ENCODE peak calls at places on chromosomes 3 and 15, in five cellular contexts. Z is AG09309, S is GM06990, U is neural progenitor cell, Q is kidney epithelial cell. W is an unnamed sample.

GRCh38 chr3:170154569-170155143 is 26.9 kb downstream of the PHC3 start:
- DNase-seq in U (peak), S (peak), Z (no peak), Q (no peak), W (no peak)

GRCh38 chr3:11908981-11909698 is 62.5 kb upstream of the TAMM41 start:
- DNase-seq in S (no peak), Q (no peak), Z (no peak), U (no peak), W (no peak)

GRCh38 chr3:41202834-41203345 is 3.6 kb downstream of the CTNNB1 start:
- DNase-seq in Z (no peak), Q (no peak), U (peak), S (no peak), W (no peak)

GRCh38 chr3:87900061-87900460 is 158.7 kb downstream of the CGGBP1 start:
- DNase-seq in U (peak), Z (no peak), S (no peak), Q (no peak), W (no peak)

GRCh38 chr3:50192689-50193141 is 1.3 kb downstream of the GNAT1 start:
- DNase-seq in S (peak), U (peak), Z (no peak), Q (no peak), W (no peak)

GRCh38 chr3:194382892-194383223 is 13.3 kb upstream of the LRRC15 start:
- DNase-seq in U (no peak), Z (no peak), Q (no peak), S (no peak), W (no peak)

GRCh38 chr15:42194502-42194901 is 13.6 kb downstream of the VPS39 start:
- DNase-seq in Z (no peak), S (no peak), Q (no peak), U (no peak), W (no peak)

GRCh38 chr3:58672451-58672850 is 5.9 kb upstream of the FAM3D start:
- DNase-seq in Q (no peak), S (no peak), Z (no peak), U (no peak), W (no peak)

GRCh38 chr3:56219894-56220805 is 248.1 kb downstream of the ERC2 start:
- DNase-seq in U (no peak), Z (no peak), Q (no peak), S (no peak), W (no peak)

GRCh38 chr3:5663604-5664003 is 476.1 kb downstream of the EDEM1 start:
- DNase-seq in Q (no peak), Z (no peak), U (no peak), S (no peak), W (no peak)

GRCh38 chr3:190120161-190121060 is at the start of gene P3H2:
- DNase-seq in Q (no peak), Z (no peak), U (peak), S (peak), W (no peak)

GRCh38 chr3:139764936-139765335 is 87.2 kb upstream of the NMNAT3 start:
- DNase-seq in U (no peak), S (no peak), Q (peak), Z (peak), W (peak)

GRCh38 chr3:124202754-124203153 is 210.8 kb upstream of the ROPN1 start:
- DNase-seq in S (no peak), Z (no peak), U (no peak), Q (no peak), W (no peak)

GRCh38 chr3:193987186-193987585 is 148.8 kb upstream of the HES1 start:
- DNase-seq in Z (no peak), Q (no peak), S (no peak), U (no peak), W (no peak)

GRCh38 chr3:180466401-180467005 is 135.5 kb upstream of the TTC14 start:
- DNase-seq in Z (no peak), S (no peak), U (no peak), Q (no peak), W (no peak)

GRCh38 chr15:69628256-69629093 is 175.9 kb downstream of the RPLP1 start:
- DNase-seq in Q (no peak), U (no peak), Z (no peak), S (no peak), W (no peak)

GRCh38 chr15:76177491-76178040 is 117.8 kb downstream of the TMEM266 start:
- DNase-seq in Q (no peak), S (no peak), Z (peak), U (no peak), W (no peak)

GRCh38 chr3:57951106-57951882 is 56.9 kb upstream of the FLNB start:
- DNase-seq in Q (peak), S (no peak), Z (no peak), U (no peak), W (no peak)

GRCh38 chr3:29240248-29240647 is 40.6 kb upstream of the RBMS3 start:
- DNase-seq in Z (no peak), U (no peak), S (no peak), Q (peak), W (peak)

GRCh38 chr15:49467782-49468181 is 44.7 kb downstream of the FGF7 start:
- DNase-seq in Z (no peak), S (no peak), Q (no peak), U (no peak), W (no peak)

GRCh38 chr3:31116651-31117050 is 222.2 kb upstream of the GADL1 start:
- DNase-seq in U (no peak), Z (no peak), Q (no peak), S (no peak), W (no peak)

GRCh38 chr3:115663414-115663813 is 40.1 kb downstream of the GAP43 start:
- DNase-seq in Z (no peak), U (no peak), Q (no peak), S (no peak), W (no peak)

GRCh38 chr3:128965818-128966217 is 28.1 kb downstream of the CFAP92 start:
- DNase-seq in Z (no peak), U (no peak), Q (no peak), S (no peak), W (no peak)

GRCh38 chr3:128487813-128488635 is 5.0 kb downstream of the GATA2 start:
- DNase-seq in Q (peak), Z (peak), U (peak), S (no peak), W (no peak)

GRCh38 chr3:104909188-104909587 is 457.5 kb upstream of the ALCAM start:
- DNase-seq in Q (peak), Z (no peak), U (no peak), S (no peak), W (peak)

GRCh38 chr3:24088782-24089181 is 143.7 kb downstream of the NR1D2 start:
- DNase-seq in S (no peak), U (no peak), Q (no peak), Z (peak), W (no peak)

GRCh38 chr3:187880438-187880837 is 135.2 kb upstream of the BCL6 start:
- DNase-seq in S (no peak), Q (no peak), Z (no peak), U (no peak), W (no peak)

GRCh38 chr3:96266395-96267187 is 547.8 kb upstream of the EPHA6 start:
- DNase-seq in S (no peak), Z (no peak), U (no peak), Q (no peak), W (no peak)

GRCh38 chr15:31163769-31164572 is 62.4 kb upstream of the TRPM1 start:
- DNase-seq in U (no peak), S (no peak), Z (no peak), Q (peak), W (peak)

GRCh38 chr3:145243875-145244274 is 917.1 kb downstream of the PLOD2 start:
- DNase-seq in U (no peak), Q (no peak), Z (peak), S (no peak), W (no peak)

GRCh38 chr3:60707452-60708020 is 543.7 kb downstream of the FHIT start:
- DNase-seq in U (no peak), Q (no peak), S (no peak), Z (no peak), W (no peak)

GRCh38 chr3:87145553-87145952 is 81.6 kb upstream of the CHMP2B start:
- DNase-seq in Q (no peak), U (peak), Z (no peak), S (no peak), W (no peak)

GRCh38 chr3:126351086-126351770 is 6.0 kb downstream of the KLF15 start:
- DNase-seq in U (no peak), S (no peak), Q (no peak), Z (no peak), W (no peak)

GRCh38 chr15:60591491-60592385 is 112.8 kb upstream of the ICE2 start:
- DNase-seq in U (peak), S (peak), Z (no peak), Q (no peak), W (no peak)

GRCh38 chr3:1037631-1038030 is 55.2 kb upstream of the CNTN6 start:
- DNase-seq in Q (no peak), U (no peak), Z (no peak), S (no peak), W (no peak)

GRCh38 chr3:71421820-71422566 is 161.5 kb downstream of the FOXP1 start:
- DNase-seq in Z (no peak), Q (no peak), S (peak), U (no peak), W (no peak)

GRCh38 chr3:71425491-71426071 is 157.9 kb downstream of the FOXP1 start:
- DNase-seq in S (no peak), Z (peak), U (no peak), Q (peak), W (no peak)

GRCh38 chr3:71419369-71419768 is 164.2 kb downstream of the FOXP1 start:
- DNase-seq in U (no peak), Q (no peak), S (no peak), Z (no peak), W (no peak)

GRCh38 chr3:71421475-71421819 is 162.1 kb downstream of the FOXP1 start:
- DNase-seq in Z (no peak), U (no peak), S (no peak), Q (no peak), W (no peak)

GRCh38 chr3:71423151-71423906 is 160.2 kb downstream of the FOXP1 start:
- DNase-seq in U (peak), S (no peak), Z (no peak), Q (no peak), W (no peak)
- TF ChIP-seq CTCF in U (no peak), S (no peak), Z (no peak), Q (no peak), W (peak)

GRCh38 chr3:186180891-186181471 is 72.1 kb upstream of the ETV5 start:
- DNase-seq in S (no peak), Z (no peak), U (no peak), Q (no peak), W (no peak)
- H3K4me3 ChIP-seq in S (no peak), Z (no peak), U (no peak), Q (no peak), W (no peak)

GRCh38 chr3:136752046-136752326 is 192 bp downstream of the STAG1 start:
- DNase-seq in U (peak), S (no peak), Q (no peak), Z (no peak), W (no peak)
- TF ChIP-seq CTCF in U (no peak), S (no peak), Q (no peak), Z (no peak), W (no peak)

GRCh38 chr15:82951472-82952155 is 906 bp downstream of the HOMER2 start:
- DNase-seq in U (no peak), Z (no peak), Q (no peak), S (no peak), W (no peak)
- H3K4me3 ChIP-seq in U (peak), Z (peak), Q (peak), S (no peak), W (peak)

DNA sequence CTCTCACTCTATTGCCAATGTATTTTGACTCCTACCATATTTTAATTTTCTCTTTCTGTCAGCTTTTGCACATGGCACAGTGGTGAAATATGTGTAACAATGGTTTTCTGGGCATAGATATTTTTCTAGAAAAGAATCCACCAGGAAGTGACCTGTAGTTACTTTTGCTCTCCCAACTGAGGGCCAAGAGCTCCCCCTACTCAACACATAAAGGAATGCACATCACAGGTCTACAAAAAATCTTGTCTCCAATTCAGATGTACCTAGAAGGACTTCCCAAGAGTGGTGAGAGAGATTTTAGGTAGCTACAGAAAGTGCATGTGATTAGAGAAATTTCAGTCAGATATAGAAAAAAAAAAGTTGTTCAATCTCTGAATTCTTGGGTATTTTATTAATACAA is 15.6 kb downstream of the CPA3 start:
- DNase-seq in Z (no peak), S (no peak), U (peak), Q (no peak), W (no peak)
- TF ChIP-seq CTCF in Z (no peak), S (peak), U (peak), Q (peak), W (peak)

DNA sequence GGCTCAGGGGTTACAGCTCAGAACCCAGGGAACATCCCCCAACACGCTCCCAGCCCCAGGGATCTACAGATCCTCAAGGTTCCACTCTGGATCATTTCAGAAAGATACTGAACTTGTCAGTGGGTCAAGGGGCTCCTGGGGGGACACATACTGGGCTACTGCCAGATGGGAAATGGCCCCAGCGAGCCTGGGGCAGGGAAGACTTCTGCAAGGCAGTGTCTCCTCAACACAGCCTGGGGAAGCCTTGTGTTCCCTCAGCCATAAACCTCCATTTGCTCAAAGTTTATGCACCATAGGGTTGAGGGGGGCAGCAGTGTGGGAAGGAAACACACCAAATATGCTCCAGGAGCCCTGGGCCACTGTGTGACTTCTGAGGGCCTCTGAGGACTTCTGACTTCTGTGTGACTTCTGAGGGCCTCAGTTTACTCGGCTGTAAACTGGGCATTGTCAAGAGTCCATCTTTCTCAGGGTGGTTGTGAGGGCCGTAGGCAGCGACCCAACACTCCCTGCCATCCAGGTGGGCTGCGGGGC is 58.4 kb downstream of the IQSEC1 start:
- DNase-seq in S (no peak), U (no peak), Q (no peak), Z (no peak), W (no peak)
- H3K4me3 ChIP-seq in S (peak), U (no peak), Q (no peak), Z (no peak), W (no peak)

GRCh38 chr15:28020644-28021043 is 78.5 kb downstream of the OCA2 start:
- DNase-seq in Z (no peak), Q (no peak), U (no peak), S (no peak), W (no peak)

GRCh38 chr15:28022961-28023360 is 76.2 kb downstream of the OCA2 start:
- DNase-seq in Q (no peak), U (no peak), Z (no peak), S (no peak), W (no peak)

GRCh38 chr15:28022181-28022580 is 76.9 kb downstream of the OCA2 start:
- DNase-seq in Z (no peak), Q (no peak), U (no peak), S (no peak), W (no peak)

GRCh38 chr15:28019594-28020320 is 79.4 kb downstream of the OCA2 start:
- DNase-seq in Q (no peak), Z (no peak), S (no peak), U (peak), W (no peak)

DNA sequence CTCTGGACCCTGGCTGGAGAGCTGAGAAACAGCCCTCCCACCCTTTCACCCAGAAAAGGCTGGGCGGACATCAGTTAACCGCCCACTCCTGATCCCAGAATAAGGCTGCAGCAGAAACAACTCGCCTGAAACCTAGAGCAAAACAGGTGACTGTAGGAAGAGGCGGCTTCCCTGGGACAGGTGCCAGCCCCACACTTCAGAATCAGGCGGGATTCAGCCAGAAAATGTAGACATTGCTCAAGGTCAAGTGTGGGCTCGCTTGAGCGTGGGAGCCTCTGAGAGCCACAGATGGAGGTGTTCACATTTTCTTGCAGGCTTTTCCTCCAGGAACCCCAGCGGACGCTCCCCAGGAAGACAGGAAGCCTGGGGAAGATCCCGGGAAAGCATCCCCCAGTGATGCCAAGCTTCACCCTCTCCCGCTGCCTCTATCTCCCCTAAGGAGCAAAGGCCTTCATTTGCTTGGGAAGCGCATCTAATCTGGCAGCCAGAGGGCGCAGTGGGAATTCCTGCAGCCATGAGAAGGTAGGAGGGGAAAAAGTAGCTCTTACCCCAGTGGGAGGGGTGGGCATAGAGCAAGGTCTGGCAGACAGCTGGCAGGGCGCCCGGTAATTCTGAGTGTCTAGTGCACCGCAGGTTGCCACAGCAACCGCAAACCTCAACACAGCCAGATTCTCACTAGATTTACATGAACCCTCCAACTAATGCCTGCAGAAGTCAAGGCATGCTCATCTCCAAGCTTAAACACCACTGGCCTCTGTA is 77.7 kb downstream of the OCA2 start:
- DNase-seq in U (peak), Q (peak), S (no peak), Z (no peak), W (peak)
- TF ChIP-seq CTCF in U (peak), Q (peak), S (peak), Z (no peak), W (peak)

DNA sequence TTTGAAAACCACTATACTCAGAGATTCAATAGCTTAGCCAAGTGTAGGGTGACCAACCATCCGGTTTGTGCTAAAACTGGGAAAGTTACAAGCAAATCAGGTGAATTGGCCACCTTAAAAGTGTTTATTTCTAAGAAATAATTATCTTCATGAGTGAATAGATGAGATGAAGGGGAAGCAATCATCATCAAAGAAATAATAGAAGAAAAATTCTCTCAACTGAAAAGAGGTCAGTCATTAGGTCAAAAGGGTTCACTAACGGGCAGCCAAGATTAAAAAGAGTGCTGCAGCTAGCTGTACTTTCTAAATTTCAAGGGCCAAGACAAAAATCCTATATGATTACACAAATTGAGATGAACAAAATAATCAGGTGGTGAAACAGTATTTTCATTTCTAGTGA is 34.9 kb upstream of the TSC22D2 start:
- DNase-seq in S (no peak), Q (no peak), U (no peak), Z (no peak), W (no peak)
- H3K4me3 ChIP-seq in S (peak), Q (no peak), U (no peak), Z (no peak), W (no peak)